ENCODE peak calls at places on chromosomes 1 and 21, in five cellular contexts. C, O, E, V and K are unnamed samples.

GRCh38 chr1:26191739-26192138 is 1.3 kb downstream of the CATSPER4 start:
- DNase-seq in O (no peak), C (no peak), V (no peak), E (no peak), K (no peak)

GRCh38 chr1:86718786-86719185 is 14.4 kb downstream of the SH3GLB1 start:
- DNase-seq in E (no peak), V (no peak), C (no peak), O (no peak), K (no peak)

GRCh38 chr21:41112740-41113692 is 54.9 kb upstream of the BACE2 start:
- DNase-seq in O (no peak), C (no peak), V (no peak), E (no peak), K (no peak)

GRCh38 chr21:16102113-16102512 is 372.3 kb downstream of the USP25 start:
- DNase-seq in C (no peak), O (no peak), E (no peak), V (no peak), K (no peak)

GRCh38 chr1:174258148-174258550 is 98.8 kb downstream of the RABGAP1L start:
- DNase-seq in C (peak), V (no peak), E (no peak), O (no peak), K (peak)

GRCh38 chr1:151060241-151061011 is at the start of gene MLLT11:
- DNase-seq in C (peak), O (peak), E (no peak), V (peak), K (peak)

GRCh38 chr1:194903524-194903923 is 1704.7 kb downstream of the KCNT2 start:
- DNase-seq in V (no peak), C (no peak), O (no peak), E (no peak), K (no peak)

GRCh38 chr1:17056586-17056985 is 2.8 kb upstream of the SDHB start:
- DNase-seq in C (no peak), O (no peak), E (no peak), V (no peak), K (no peak)

GRCh38 chr21:16865612-16866011 is 647.2 kb upstream of the CXADR start:
- DNase-seq in O (no peak), E (no peak), C (no peak), V (no peak), K (no peak)

GRCh38 chr1:46302091-46303037 is 1.1 kb downstream of the LRRC41 start:
- DNase-seq in V (peak), E (peak), C (peak), O (peak), K (peak)

GRCh38 chr1:4627353-4627752 is 27.1 kb upstream of the AJAP1 start:
- DNase-seq in O (no peak), E (no peak), C (no peak), V (no peak), K (no peak)

GRCh38 chr1:218439541-218440295 is 94.6 kb downstream of the TGFB2 start:
- DNase-seq in O (no peak), E (no peak), C (peak), V (no peak), K (no peak)

GRCh38 chr21:43928230-43928607 is 63.2 kb downstream of the AGPAT3 start:
- DNase-seq in C (no peak), O (no peak), V (no peak), E (no peak), K (no peak)

GRCh38 chr1:232012773-232013386 is 386.3 kb downstream of the DISC1 start:
- DNase-seq in C (no peak), E (no peak), O (peak), V (no peak), K (peak)

GRCh38 chr1:189779034-189779433 is 698.6 kb downstream of the BRINP3 start:
- DNase-seq in V (no peak), O (no peak), E (no peak), C (no peak), K (no peak)

GRCh38 chr1:203374023-203374422 is 23.1 kb upstream of the FMOD start:
- DNase-seq in E (no peak), O (no peak), V (no peak), C (no peak), K (no peak)

GRCh38 chr1:9229549-9229948 is 5.0 kb upstream of the H6PD start:
- DNase-seq in O (no peak), E (no peak), C (no peak), V (no peak), K (no peak)

GRCh38 chr1:236619398-236619797 is 15.1 kb upstream of the HEATR1 start:
- DNase-seq in O (no peak), V (no peak), E (no peak), C (no peak), K (no peak)

GRCh38 chr1:107344268-107344667 is 203.4 kb downstream of the NTNG1 start:
- DNase-seq in V (no peak), E (no peak), O (no peak), C (no peak), K (no peak)

GRCh38 chr21:38032402-38032801 is 116.1 kb upstream of the KCNJ6 start:
- DNase-seq in O (no peak), E (no peak), C (no peak), V (no peak), K (no peak)

GRCh38 chr21:38289697-38290096 is 32.9 kb downstream of the KCNJ15 start:
- DNase-seq in C (no peak), E (no peak), V (no peak), O (peak), K (no peak)

GRCh38 chr1:1032428-1032827 is 12.5 kb downstream of the AGRN start:
- DNase-seq in E (peak), O (no peak), V (no peak), C (no peak), K (no peak)
- H3K27ac ChIP-seq in E (no peak), O (no peak), V (no peak), C (peak), K (no peak)

DNA sequence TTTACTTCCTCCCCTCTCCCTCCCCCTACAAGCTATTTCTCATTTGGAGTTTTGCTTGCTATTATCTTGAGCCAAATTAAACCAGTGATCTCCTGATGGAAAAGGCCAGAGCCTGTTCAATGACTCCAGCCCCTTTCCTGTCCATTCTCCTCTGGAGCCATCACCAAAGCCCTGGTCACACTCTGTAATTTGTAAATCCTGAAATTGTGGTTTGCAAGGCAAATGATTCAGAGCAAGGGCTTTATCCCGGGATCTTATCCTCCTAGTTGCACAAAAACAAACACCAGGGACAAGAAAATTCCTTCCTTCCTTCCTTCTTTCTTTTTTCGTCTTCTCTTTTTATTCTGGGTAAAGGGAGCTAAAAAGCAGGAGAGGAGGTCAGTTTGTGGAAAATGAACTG is 366.1 kb upstream of the ST6GALNAC5 start:
- DNase-seq in E (no peak), V (no peak), O (no peak), C (no peak), K (no peak)
- H3K27ac ChIP-seq in E (no peak), V (no peak), O (no peak), C (no peak), K (no peak)

GRCh38 chr21:26171310-26172100 is 935 bp upstream of the APP start:
- DNase-seq in E (no peak), O (no peak), C (no peak), V (no peak), K (no peak)
- H3K27ac ChIP-seq in E (peak), O (no peak), C (no peak), V (no peak), K (no peak)

GRCh38 chr1:27503961-27504587 is 14.1 kb upstream of the WASF2 start:
- DNase-seq in C (no peak), V (no peak), O (peak), E (no peak), K (no peak)
- H3K27ac ChIP-seq in C (peak), V (no peak), O (peak), E (peak), K (peak)

GRCh38 chr1:160077496-160077895 is 3.8 kb upstream of the KCNJ9 start:
- DNase-seq in V (no peak), E (no peak), C (no peak), O (no peak), K (no peak)
- H3K27ac ChIP-seq in V (no peak), E (no peak), C (no peak), O (no peak), K (no peak)

GRCh38 chr1:8061210-8061609 is 35.1 kb upstream of the ERRFI1 start:
- DNase-seq in O (peak), V (no peak), E (peak), C (peak), K (peak)

GRCh38 chr1:8063298-8064068 is 37.4 kb upstream of the ERRFI1 start:
- DNase-seq in O (no peak), E (no peak), V (no peak), C (no peak), K (no peak)

GRCh38 chr1:8059161-8059622 is 33.1 kb upstream of the ERRFI1 start:
- DNase-seq in C (no peak), O (no peak), E (no peak), V (no peak), K (no peak)

GRCh38 chr1:8062861-8063260 is 36.8 kb upstream of the ERRFI1 start:
- DNase-seq in E (no peak), V (no peak), C (no peak), O (no peak), K (no peak)

GRCh38 chr1:8061673-8062386 is 35.7 kb upstream of the ERRFI1 start:
- DNase-seq in E (no peak), V (no peak), O (no peak), C (no peak), K (no peak)
- H3K27ac ChIP-seq in E (peak), V (no peak), O (peak), C (peak), K (peak)

DNA sequence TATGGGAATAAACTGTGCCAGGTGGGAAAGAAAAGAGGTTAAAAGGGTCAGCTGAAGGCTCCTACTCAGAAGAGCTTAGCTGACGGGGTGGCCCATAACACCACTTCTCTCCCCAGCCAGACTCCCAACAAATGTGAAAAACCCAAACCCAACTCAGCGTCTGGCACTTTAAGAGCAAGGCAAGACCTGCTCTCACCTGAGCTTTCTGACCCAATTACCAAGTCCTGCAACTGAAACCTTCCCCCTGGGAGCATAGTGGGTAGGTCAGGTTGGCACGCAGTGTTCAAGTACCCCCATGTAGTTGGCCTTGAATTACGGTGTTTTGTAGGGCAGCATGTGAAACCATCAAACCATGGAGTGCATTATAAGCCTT is 3.2 kb downstream of the IRF6 start:
- DNase-seq in V (no peak), C (no peak), E (no peak), O (no peak), K (no peak)
- H3K27ac ChIP-seq in V (no peak), C (peak), E (peak), O (peak), K (no peak)

GRCh38 chr1:156706647-156707008 is 1.2 kb upstream of the CRABP2 start:
- DNase-seq in C (no peak), V (peak), O (peak), E (no peak), K (peak)
- H3K27ac ChIP-seq in C (peak), V (peak), O (peak), E (peak), K (peak)